ENCODE peak calls at places on chromosome 7, in six cellular contexts. O, Y, Z, H, W and F are unnamed samples.

GRCh38 chr7:16420649-16421332 is 547 bp downstream of the CRPPA start:
- DNase-seq in O (peak), Y (peak), Z (peak), H (peak), W (peak), F (peak)

GRCh38 chr7:19397917-19398316 is 252.7 kb upstream of the FERD3L start:
- DNase-seq in O (no peak), Y (no peak), Z (no peak), H (peak), W (no peak), F (no peak)

GRCh38 chr7:84022686-84023308 is 171.8 kb downstream of the SEMA3A start:
- DNase-seq in O (no peak), Y (peak), Z (peak), H (no peak), W (no peak), F (no peak)

GRCh38 chr7:21641546-21641945 is 98.7 kb downstream of the DNAH11 start:
- DNase-seq in O (no peak), Y (no peak), Z (no peak), H (no peak), W (no peak), F (no peak)

GRCh38 chr7:122546496-122546895 is 152.4 kb downstream of the RNF133 start:
- DNase-seq in O (peak), Y (no peak), Z (no peak), H (peak), W (no peak), F (no peak)

GRCh38 chr7:151674161-151674920 is 154.6 kb upstream of the RHEB start:
- DNase-seq in O (no peak), Y (no peak), Z (no peak), H (no peak), W (no peak), F (no peak)

GRCh38 chr7:8500286-8500685 is 66.9 kb downstream of the NXPH1 start:
- DNase-seq in O (peak), Y (no peak), Z (no peak), H (no peak), W (no peak), F (no peak)

GRCh38 chr7:128427289-128427891 is 17.6 kb upstream of the IMPDH1 start:
- DNase-seq in O (peak), Y (peak), Z (peak), H (peak), W (no peak), F (no peak)

GRCh38 chr7:140704205-140704604 is 7.7 kb downstream of the NDUFB2 start:
- DNase-seq in O (no peak), Y (no peak), Z (no peak), H (no peak), W (no peak), F (no peak)